ENCODE peak calls at places on chromosome 1, in four cellular contexts. Z is A549, G is K562, S is HepG2. C is an unnamed sample.
A peak's percentile ranks its signal among the peaks of the same experiment; 100 is the strongest.

GRCh38 chr1:211813590-211813989 is 17.0 kb downstream of the LPGAT1 start:
- DNase-seq in Z (no peak), G (no peak), S (no peak), C (no peak)

GRCh38 chr1:160777486-160778089 is 18.4 kb upstream of the LY9 start:
- DNase-seq in Z (peak; percentile 27), G (peak; percentile 69), S (peak; percentile 27), C (peak; percentile 57)

GRCh38 chr1:93616996-93617669 is 64.5 kb downstream of the BCAR3 start:
- DNase-seq in Z (no peak), G (no peak), S (peak; percentile 46), C (no peak)

GRCh38 chr1:177384461-177384860 is 213.7 kb downstream of the BRINP2 start:
- DNase-seq in Z (no peak), G (no peak), S (no peak), C (no peak)

GRCh38 chr1:15153842-15154479 is 414 bp downstream of the TMEM51 start:
- DNase-seq in Z (peak; percentile 40), G (peak; percentile 70), S (no peak), C (peak; percentile 85)

GRCh38 chr1:107787299-107787698 is 177.7 kb downstream of the VAV3 start:
- DNase-seq in Z (no peak), G (peak; percentile 10), S (no peak), C (peak; percentile 48)

GRCh38 chr1:54374766-54375165 is 31.4 kb downstream of the SSBP3 start:
- DNase-seq in Z (no peak), G (no peak), S (no peak), C (no peak)

GRCh38 chr1:206559661-206559995 is 52.3 kb downstream of the RASSF5 start:
- DNase-seq in Z (no peak), G (peak; percentile 77), S (no peak), C (no peak)

GRCh38 chr1:48767957-48768510 is 8.7 kb downstream of the BEND5 start:
- DNase-seq in Z (no peak), G (no peak), S (no peak), C (no peak)

DNA sequence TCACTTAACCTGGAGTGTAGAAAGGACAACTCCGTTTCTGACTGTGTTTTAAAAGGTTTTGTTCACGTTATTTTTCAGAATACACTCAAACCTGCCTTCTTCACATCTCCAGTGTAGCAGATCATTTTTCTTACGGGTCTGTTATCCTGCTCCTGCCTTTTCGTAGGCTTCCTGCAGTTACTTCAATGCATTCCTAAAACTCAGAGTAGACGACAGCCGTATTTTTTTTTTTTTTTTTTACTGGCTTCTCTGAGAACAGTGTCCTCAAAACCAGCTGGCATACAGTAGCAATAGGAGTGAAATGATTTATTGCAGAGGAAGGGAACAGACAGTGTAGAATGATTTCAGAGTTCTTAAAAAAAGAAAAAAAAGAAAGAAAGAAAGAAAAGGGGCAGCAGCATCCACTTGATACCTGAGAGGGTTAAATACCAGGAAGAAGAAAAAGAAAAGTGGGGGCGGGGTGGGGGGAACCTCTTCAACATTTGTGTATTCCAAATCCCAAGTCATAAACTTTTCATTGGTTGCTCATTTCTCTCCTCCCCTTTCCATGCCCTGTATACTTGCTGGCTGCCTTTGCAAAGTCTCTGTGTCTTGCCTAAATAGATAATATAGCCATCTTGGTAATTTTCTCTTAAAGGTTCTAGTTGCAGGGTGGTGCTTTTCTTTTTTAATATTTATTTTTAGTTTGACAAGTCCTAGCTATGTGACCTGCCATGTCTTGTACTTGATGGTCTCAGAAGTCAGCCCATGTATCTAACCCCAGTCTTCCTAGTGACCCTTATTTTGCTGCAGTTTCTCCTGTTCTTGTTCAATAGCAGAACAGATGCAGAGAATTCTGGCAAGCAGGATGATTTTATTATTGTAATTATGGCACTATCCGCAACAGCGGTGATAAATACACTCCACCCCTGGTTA is 2.8 kb downstream of the TGFB2 start:
- DNase-seq in Z (peak; percentile 57), G (no peak), S (no peak), C (no peak)
- TF ChIP-seq HMGXB4 in Z (no peak), G (no peak), S (no peak), C (no peak)

DNA sequence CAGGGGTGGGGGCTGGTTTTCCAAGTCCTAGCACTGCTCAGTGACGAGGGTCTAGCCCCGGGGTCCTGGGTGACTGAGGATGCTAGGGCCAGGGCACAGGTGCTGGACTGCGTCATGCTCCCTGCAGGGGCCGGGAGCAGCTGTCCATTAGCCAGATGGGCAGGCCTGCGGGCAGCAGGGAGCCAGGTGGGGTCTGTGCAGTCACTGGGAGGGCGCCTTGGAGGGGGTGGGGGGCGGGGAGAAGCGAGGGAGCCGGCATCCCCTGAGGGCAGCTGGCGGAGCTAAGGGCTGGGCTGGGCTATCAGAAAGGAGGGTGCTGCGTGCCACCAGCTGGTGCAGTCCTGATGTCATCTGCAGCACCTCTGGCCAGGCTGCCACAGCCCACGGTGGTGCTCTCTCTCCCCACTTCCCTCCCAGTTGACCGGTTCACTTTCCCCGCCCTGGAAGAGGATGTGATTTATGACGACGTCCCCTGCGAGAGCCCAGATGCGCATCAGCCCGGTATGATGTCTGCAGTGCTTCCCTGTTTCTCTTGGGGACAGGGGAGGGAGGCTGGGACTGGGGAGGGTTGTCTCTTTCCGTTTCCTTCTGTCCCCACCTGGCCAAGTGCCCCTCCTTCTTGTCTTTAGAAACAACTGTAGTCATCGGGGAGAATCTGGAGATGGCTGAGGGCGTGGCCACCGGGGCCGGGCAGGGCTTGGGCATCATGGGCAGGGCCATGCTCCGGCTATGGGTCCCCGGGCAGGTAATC is 63.8 kb downstream of the ARHGEF10L start:
- DNase-seq in Z (no peak), G (no peak), S (no peak), C (no peak)
- TF ChIP-seq HMGXB4 in Z (no peak), G (no peak), S (no peak), C (no peak)

GRCh38 chr1:34763142-34763781 is 3.7 kb downstream of the GJB4 start:
- DNase-seq in Z (peak; percentile 71), G (no peak), S (peak; percentile 13), C (no peak)
- TF ChIP-seq HMGXB4 in Z (no peak), G (no peak), S (no peak), C (no peak)

DNA sequence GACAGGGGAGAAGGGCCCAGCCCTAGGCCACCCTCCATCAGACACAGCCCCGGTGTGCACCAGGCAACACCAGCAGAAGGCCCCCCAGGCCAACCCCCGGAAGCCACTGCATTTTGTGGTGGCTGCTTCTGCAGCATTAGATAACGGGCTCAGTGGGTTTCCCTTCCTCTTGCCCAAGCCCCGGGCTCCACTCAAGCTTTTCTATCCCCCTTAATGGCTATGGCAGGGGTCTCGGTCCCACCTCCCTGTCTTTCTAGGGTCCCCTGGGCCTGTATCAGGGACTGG is 18.9 kb downstream of the C1orf174 start:
- DNase-seq in Z (no peak), G (peak; percentile 23), S (no peak), C (no peak)
- TF ChIP-seq HMGXB4 in Z (no peak), G (no peak), S (no peak), C (no peak)